ENCODE peak calls at places on chromosomes 2 and 18, in seven cellular contexts. One of them, this sample, is unnamed.

GRCh38 chr2:66585616-66586015 is 150.7 kb downstream of the MEIS1 start:
- DNase-seq in kidney: no peak
- DNase-seq in fibroblast of mammary gland: no peak
- DNase-seq in breast epithelium: no peak
- DNase-seq in adrenal gland: no peak
- DNase-seq in ovary: no peak
- DNase-seq in CD8-positive, alpha-beta T cell: no peak
- DNase-seq in this sample: no peak

GRCh38 chr2:2530334-2530733 is 199.3 kb upstream of the MYT1L start:
- DNase-seq in ovary: no peak
- DNase-seq in adrenal gland: no peak
- DNase-seq in breast epithelium: no peak
- DNase-seq in kidney: peak
- DNase-seq in fibroblast of mammary gland: no peak
- DNase-seq in CD8-positive, alpha-beta T cell: no peak
- DNase-seq in this sample: no peak

GRCh38 chr2:151619337-151619989 is 114.8 kb downstream of the NEB start:
- DNase-seq in adrenal gland: peak
- DNase-seq in fibroblast of mammary gland: peak
- DNase-seq in CD8-positive, alpha-beta T cell: no peak
- DNase-seq in breast epithelium: no peak
- DNase-seq in ovary: no peak
- DNase-seq in kidney: no peak
- DNase-seq in this sample: peak

GRCh38 chr2:233470007-233470687 is 96.4 kb downstream of the USP40 start:
- DNase-seq in breast epithelium: no peak
- DNase-seq in kidney: peak
- DNase-seq in CD8-positive, alpha-beta T cell: no peak
- DNase-seq in fibroblast of mammary gland: no peak
- DNase-seq in adrenal gland: peak
- DNase-seq in ovary: peak
- DNase-seq in this sample: no peak

GRCh38 chr2:222568866-222569265 is 87.0 kb downstream of the FARSB start:
- DNase-seq in kidney: no peak
- DNase-seq in fibroblast of mammary gland: peak
- DNase-seq in ovary: no peak
- DNase-seq in breast epithelium: no peak
- DNase-seq in adrenal gland: peak
- DNase-seq in CD8-positive, alpha-beta T cell: no peak
- DNase-seq in this sample: no peak

GRCh38 chr2:233602076-233602475 is 15.4 kb upstream of the UGT1A8 start:
- DNase-seq in adrenal gland: no peak
- DNase-seq in fibroblast of mammary gland: no peak
- DNase-seq in breast epithelium: no peak
- DNase-seq in ovary: no peak
- DNase-seq in kidney: no peak
- DNase-seq in CD8-positive, alpha-beta T cell: no peak
- DNase-seq in this sample: no peak

GRCh38 chr2:53131416-53131815 is 636.2 kb upstream of the CHAC2 start:
- DNase-seq in adrenal gland: no peak
- DNase-seq in CD8-positive, alpha-beta T cell: no peak
- DNase-seq in kidney: no peak
- DNase-seq in ovary: no peak
- DNase-seq in fibroblast of mammary gland: peak
- DNase-seq in breast epithelium: no peak
- DNase-seq in this sample: no peak

GRCh38 chr2:134402385-134402784 is 148.5 kb downstream of the MGAT5 start:
- DNase-seq in CD8-positive, alpha-beta T cell: no peak
- DNase-seq in breast epithelium: no peak
- DNase-seq in kidney: no peak
- DNase-seq in ovary: no peak
- DNase-seq in fibroblast of mammary gland: peak
- DNase-seq in adrenal gland: peak
- DNase-seq in this sample: no peak

GRCh38 chr2:138432971-138433370 is 68.6 kb upstream of the SPOPL start:
- DNase-seq in CD8-positive, alpha-beta T cell: no peak
- DNase-seq in ovary: no peak
- DNase-seq in adrenal gland: no peak
- DNase-seq in fibroblast of mammary gland: peak
- DNase-seq in breast epithelium: no peak
- DNase-seq in kidney: no peak
- DNase-seq in this sample: no peak

GRCh38 chr2:155980941-155981561 is 351.5 kb downstream of the NR4A2 start:
- DNase-seq in adrenal gland: no peak
- DNase-seq in breast epithelium: no peak
- DNase-seq in kidney: no peak
- DNase-seq in CD8-positive, alpha-beta T cell: no peak
- DNase-seq in ovary: no peak
- DNase-seq in fibroblast of mammary gland: no peak
- DNase-seq in this sample: no peak

GRCh38 chr2:30871980-30872789 is 64.9 kb upstream of the CAPN13 start:
- DNase-seq in kidney: no peak
- DNase-seq in CD8-positive, alpha-beta T cell: no peak
- DNase-seq in ovary: no peak
- DNase-seq in breast epithelium: no peak
- DNase-seq in adrenal gland: no peak
- DNase-seq in fibroblast of mammary gland: no peak
- DNase-seq in this sample: no peak

GRCh38 chr2:197838036-197838435 is 33.6 kb downstream of the PLCL1 start:
- DNase-seq in fibroblast of mammary gland: peak
- DNase-seq in CD8-positive, alpha-beta T cell: no peak
- DNase-seq in breast epithelium: no peak
- DNase-seq in ovary: no peak
- DNase-seq in adrenal gland: no peak
- DNase-seq in kidney: no peak
- DNase-seq in this sample: no peak

GRCh38 chr2:63012541-63012940 is 38.1 kb upstream of the OTX1 start:
- DNase-seq in breast epithelium: no peak
- DNase-seq in fibroblast of mammary gland: no peak
- DNase-seq in kidney: no peak
- DNase-seq in ovary: no peak
- DNase-seq in adrenal gland: no peak
- DNase-seq in CD8-positive, alpha-beta T cell: no peak
- DNase-seq in this sample: no peak

GRCh38 chr2:96860065-96861029 is 2.5 kb upstream of the ANKRD39 start:
- DNase-seq in ovary: no peak
- DNase-seq in adrenal gland: no peak
- DNase-seq in breast epithelium: no peak
- DNase-seq in kidney: peak
- DNase-seq in fibroblast of mammary gland: no peak
- DNase-seq in CD8-positive, alpha-beta T cell: peak
- DNase-seq in this sample: no peak

GRCh38 chr18:54405290-54405689 is 47.6 kb downstream of the C18orf54 start:
- DNase-seq in adrenal gland: no peak
- DNase-seq in CD8-positive, alpha-beta T cell: no peak
- DNase-seq in breast epithelium: no peak
- DNase-seq in fibroblast of mammary gland: no peak
- DNase-seq in ovary: no peak
- DNase-seq in kidney: no peak
- DNase-seq in this sample: no peak

GRCh38 chr18:27839141-27839540 is 337.8 kb downstream of the CDH2 start:
- DNase-seq in ovary: no peak
- DNase-seq in adrenal gland: no peak
- DNase-seq in CD8-positive, alpha-beta T cell: no peak
- DNase-seq in kidney: no peak
- DNase-seq in breast epithelium: no peak
- DNase-seq in fibroblast of mammary gland: peak
- DNase-seq in this sample: no peak

GRCh38 chr2:134411279-134411827 is 157.5 kb downstream of the MGAT5 start:
- DNase-seq in ovary: no peak
- DNase-seq in CD8-positive, alpha-beta T cell: no peak
- DNase-seq in kidney: no peak
- DNase-seq in breast epithelium: no peak
- DNase-seq in adrenal gland: no peak
- DNase-seq in fibroblast of mammary gland: no peak
- DNase-seq in this sample: no peak

GRCh38 chr18:48165104-48165866 is 234.8 kb upstream of the SMAD2 start:
- DNase-seq in fibroblast of mammary gland: no peak
- DNase-seq in ovary: no peak
- DNase-seq in CD8-positive, alpha-beta T cell: no peak
- DNase-seq in adrenal gland: peak
- DNase-seq in kidney: no peak
- DNase-seq in breast epithelium: no peak
- DNase-seq in this sample: no peak

GRCh38 chr2:218039171-218039570 is 29.9 kb upstream of the RUFY4 start:
- DNase-seq in breast epithelium: no peak
- DNase-seq in CD8-positive, alpha-beta T cell: no peak
- DNase-seq in kidney: no peak
- DNase-seq in fibroblast of mammary gland: peak
- DNase-seq in adrenal gland: no peak
- DNase-seq in ovary: no peak
- DNase-seq in this sample: no peak

GRCh38 chr2:88959480-88960204 is 268.2 kb downstream of the RPIA start:
- DNase-seq in fibroblast of mammary gland: peak
- DNase-seq in ovary: no peak
- DNase-seq in adrenal gland: no peak
- DNase-seq in breast epithelium: no peak
- DNase-seq in kidney: no peak
- DNase-seq in CD8-positive, alpha-beta T cell: no peak
- DNase-seq in this sample: no peak

DNA sequence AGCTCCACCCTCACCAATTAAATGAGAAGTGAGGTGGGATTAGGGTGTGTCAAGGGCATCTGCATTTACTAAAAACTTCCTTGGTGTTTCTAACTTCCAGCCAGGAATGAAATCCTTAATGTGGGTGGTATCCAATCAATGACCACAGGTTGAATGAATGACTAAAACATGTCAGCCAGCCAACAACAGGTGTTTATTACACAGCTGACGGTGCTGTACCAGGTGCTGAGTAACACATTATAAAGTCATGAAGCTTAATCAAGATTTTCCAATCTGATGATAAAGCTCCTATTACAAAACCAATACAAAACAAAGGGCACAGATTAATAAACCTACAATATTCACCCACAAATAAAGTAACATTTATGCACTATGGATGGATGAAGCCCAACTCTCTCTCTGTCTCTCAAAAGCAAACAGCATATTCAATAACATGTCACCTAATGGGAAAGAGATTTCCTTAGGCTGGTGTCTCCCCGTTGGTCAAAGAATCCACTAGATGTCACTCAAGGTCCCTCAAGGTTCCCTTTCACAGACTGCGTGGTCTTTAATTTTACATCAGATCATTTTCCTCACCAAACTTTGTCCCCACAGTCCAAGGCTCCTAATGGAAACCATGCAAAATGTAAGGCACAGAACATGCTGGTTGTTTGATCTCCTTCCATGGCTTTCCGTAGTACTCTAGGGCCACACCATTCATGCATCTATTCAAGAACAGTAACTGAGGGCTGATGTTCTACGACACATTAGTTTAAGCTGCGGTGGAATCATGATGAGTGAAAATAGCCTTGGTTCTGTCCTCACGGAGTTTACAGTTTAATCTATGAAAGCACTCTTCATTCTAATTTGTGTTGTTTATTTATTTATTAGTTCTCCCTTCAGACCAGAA is 6.4 kb upstream of the PTPN4 start:
- DNase-seq in fibroblast of mammary gland: peak
- DNase-seq in breast epithelium: no peak
- DNase-seq in ovary: no peak
- DNase-seq in kidney: no peak
- DNase-seq in CD8-positive, alpha-beta T cell: peak
- DNase-seq in adrenal gland: peak
- DNase-seq in this sample: peak
- TF ChIP-seq CTCF in fibroblast of mammary gland: peak
- TF ChIP-seq CTCF in breast epithelium: peak
- TF ChIP-seq CTCF in ovary: peak
- TF ChIP-seq CTCF in kidney: peak
- TF ChIP-seq CTCF in CD8-positive, alpha-beta T cell: peak
- TF ChIP-seq CTCF in adrenal gland: no peak
- TF ChIP-seq CTCF in this sample: peak

GRCh38 chr2:101771911-101772321 is 74.4 kb downstream of the MAP4K4 start:
- DNase-seq in ovary: no peak
- DNase-seq in breast epithelium: no peak
- DNase-seq in adrenal gland: no peak
- DNase-seq in CD8-positive, alpha-beta T cell: no peak
- DNase-seq in kidney: no peak
- DNase-seq in fibroblast of mammary gland: no peak
- DNase-seq in this sample: no peak

GRCh38 chr2:101771226-101771906 is 73.9 kb downstream of the MAP4K4 start:
- DNase-seq in fibroblast of mammary gland: no peak
- DNase-seq in breast epithelium: no peak
- DNase-seq in CD8-positive, alpha-beta T cell: no peak
- DNase-seq in kidney: no peak
- DNase-seq in ovary: no peak
- DNase-seq in adrenal gland: no peak
- DNase-seq in this sample: no peak

GRCh38 chr2:101768480-101769077 is 71.1 kb downstream of the MAP4K4 start:
- DNase-seq in kidney: no peak
- DNase-seq in adrenal gland: no peak
- DNase-seq in fibroblast of mammary gland: no peak
- DNase-seq in CD8-positive, alpha-beta T cell: no peak
- DNase-seq in breast epithelium: no peak
- DNase-seq in ovary: no peak
- DNase-seq in this sample: no peak

GRCh38 chr2:101773137-101773536 is 75.6 kb downstream of the MAP4K4 start:
- DNase-seq in CD8-positive, alpha-beta T cell: no peak
- DNase-seq in fibroblast of mammary gland: no peak
- DNase-seq in kidney: no peak
- DNase-seq in ovary: no peak
- DNase-seq in breast epithelium: no peak
- DNase-seq in adrenal gland: no peak
- DNase-seq in this sample: no peak

GRCh38 chr2:101770672-101771071 is 73.2 kb downstream of the MAP4K4 start:
- DNase-seq in fibroblast of mammary gland: peak
- DNase-seq in kidney: no peak
- DNase-seq in adrenal gland: no peak
- DNase-seq in ovary: no peak
- DNase-seq in breast epithelium: no peak
- DNase-seq in CD8-positive, alpha-beta T cell: no peak
- DNase-seq in this sample: no peak
- TF ChIP-seq CTCF in fibroblast of mammary gland: peak
- TF ChIP-seq CTCF in kidney: peak
- TF ChIP-seq CTCF in adrenal gland: no peak
- TF ChIP-seq CTCF in ovary: no peak
- TF ChIP-seq CTCF in breast epithelium: no peak
- TF ChIP-seq CTCF in CD8-positive, alpha-beta T cell: no peak
- TF ChIP-seq CTCF in this sample: no peak

GRCh38 chr2:125405816-125406215 is 1250.1 kb upstream of the GYPC start:
- DNase-seq in fibroblast of mammary gland: peak
- DNase-seq in kidney: no peak
- DNase-seq in ovary: no peak
- DNase-seq in adrenal gland: peak
- DNase-seq in CD8-positive, alpha-beta T cell: no peak
- DNase-seq in breast epithelium: no peak
- DNase-seq in this sample: no peak
- TF ChIP-seq CTCF in fibroblast of mammary gland: no peak
- TF ChIP-seq CTCF in kidney: no peak
- TF ChIP-seq CTCF in ovary: no peak
- TF ChIP-seq CTCF in adrenal gland: no peak
- TF ChIP-seq CTCF in CD8-positive, alpha-beta T cell: no peak
- TF ChIP-seq CTCF in breast epithelium: no peak
- TF ChIP-seq CTCF in this sample: no peak

DNA sequence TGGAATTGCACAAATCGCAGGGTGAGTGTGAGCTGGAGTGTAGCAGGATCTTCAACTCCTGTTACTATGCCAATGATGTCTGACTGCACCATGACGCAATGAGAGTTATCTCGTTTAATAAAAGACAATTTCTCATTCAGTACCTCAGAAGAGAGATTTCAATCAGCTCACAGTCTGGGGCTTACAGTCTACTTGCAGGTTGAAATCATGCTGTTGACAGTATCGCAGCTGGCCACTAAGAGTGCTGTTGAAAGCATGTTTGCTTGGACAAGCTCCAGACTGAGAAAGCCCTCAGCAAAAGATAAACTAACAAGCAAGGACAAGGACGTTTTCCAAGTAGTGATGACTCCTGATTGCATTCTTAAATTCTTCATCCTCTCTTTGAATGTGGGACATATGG is 145.2 kb upstream of the SYT4 start:
- DNase-seq in breast epithelium: no peak
- DNase-seq in ovary: no peak
- DNase-seq in CD8-positive, alpha-beta T cell: no peak
- DNase-seq in kidney: no peak
- DNase-seq in fibroblast of mammary gland: no peak
- DNase-seq in adrenal gland: no peak
- DNase-seq in this sample: peak
- TF ChIP-seq CTCF in breast epithelium: no peak
- TF ChIP-seq CTCF in ovary: no peak
- TF ChIP-seq CTCF in CD8-positive, alpha-beta T cell: no peak
- TF ChIP-seq CTCF in kidney: peak
- TF ChIP-seq CTCF in fibroblast of mammary gland: no peak
- TF ChIP-seq CTCF in adrenal gland: peak
- TF ChIP-seq CTCF in this sample: peak

This sample was measured in nephron progenitor cell.